ENCODE peak calls at places on chromosomes 2 and 18, in ten cellular contexts. D is OCI-LY7, X is psoas muscle, P is epithelial cell of proximal tubule, R is upper lobe of right lung, B is tibial nerve, S is GM23338, T is mesothelial cell of epicardium, U is pancreas, L is neural crest cell. W is an unnamed sample.

GRCh38 chr2:29304399-29304798 is 189.2 kb downstream of the CLIP4 start:
- DNase-seq in D (no peak), X (no peak), P (peak), R (no peak), B (no peak), S (no peak), T (no peak), U (no peak), L (no peak), W (no peak)

GRCh38 chr2:190534310-190535118 is at the start of gene NEMP2:
- DNase-seq in D (peak), X (peak), P (no peak), R (peak), B (peak), S (peak), T (peak), U (peak), L (peak), W (peak)

GRCh38 chr2:231397011-231397927 is 1.8 kb downstream of the B3GNT7 start:
- DNase-seq in D (no peak), X (no peak), P (no peak), R (no peak), B (no peak), S (no peak), T (no peak), U (peak), L (no peak), W (no peak)

GRCh38 chr2:21175895-21176646 is 52.3 kb downstream of the TDRD15 start:
- DNase-seq in D (peak), X (no peak), P (no peak), R (no peak), B (no peak), S (peak), T (no peak), U (no peak), L (no peak), W (no peak)

GRCh38 chr18:24763765-24764548 is 303.5 kb downstream of the HRH4 start:
- DNase-seq in D (no peak), X (no peak), P (no peak), R (no peak), B (peak), S (no peak), T (no peak), U (no peak), L (no peak), W (no peak)

GRCh38 chr2:199348871-199349270 is 108.9 kb downstream of the SATB2 start:
- DNase-seq in D (no peak), X (no peak), P (no peak), R (no peak), B (no peak), S (no peak), T (no peak), U (no peak), L (no peak), W (no peak)

GRCh38 chr2:62627667-62628066 is 77.8 kb upstream of the EHBP1 start:
- DNase-seq in D (no peak), X (no peak), P (no peak), R (no peak), B (no peak), S (peak), T (no peak), U (no peak), L (no peak), W (no peak)

GRCh38 chr2:55459741-55460274 is 40.2 kb upstream of the CCDC88A start:
- DNase-seq in D (no peak), X (no peak), P (no peak), R (no peak), B (no peak), S (no peak), T (no peak), U (no peak), L (no peak), W (no peak)

GRCh38 chr2:64482765-64483504 is 29.0 kb downstream of the LGALSL start:
- DNase-seq in D (no peak), X (no peak), P (no peak), R (no peak), B (no peak), S (no peak), T (no peak), U (no peak), L (no peak), W (no peak)

GRCh38 chr18:58183226-58183625 is 139.2 kb downstream of the NEDD4L start:
- DNase-seq in D (no peak), X (no peak), P (no peak), R (peak), B (no peak), S (no peak), T (no peak), U (no peak), L (no peak), W (no peak)

GRCh38 chr2:36857713-36858112 is 108.6 kb downstream of the STRN start:
- DNase-seq in D (no peak), X (no peak), P (no peak), R (no peak), B (no peak), S (no peak), T (no peak), U (no peak), L (no peak), W (no peak)

GRCh38 chr2:16375351-16375750 is 290.3 kb downstream of the CYRIA start:
- DNase-seq in D (no peak), X (no peak), P (no peak), R (no peak), B (no peak), S (no peak), T (no peak), U (no peak), L (no peak), W (no peak)

GRCh38 chr2:949894-950626 is 589 bp upstream of the SNTG2 start:
- DNase-seq in D (no peak), X (no peak), P (no peak), R (no peak), B (peak), S (peak), T (no peak), U (peak), L (no peak), W (no peak)

GRCh38 chr18:1653873-1654272 is 749.2 kb downstream of the ADCYAP1 start:
- DNase-seq in D (no peak), X (no peak), P (no peak), R (no peak), B (no peak), S (no peak), T (no peak), U (no peak), L (no peak), W (no peak)

GRCh38 chr2:179854891-179855290 is 6.5 kb downstream of the ZNF385B start:
- DNase-seq in D (no peak), X (no peak), P (no peak), R (no peak), B (no peak), S (no peak), T (no peak), U (no peak), L (no peak), W (no peak)

GRCh38 chr2:143608758-143609157 is 479.5 kb downstream of the ARHGAP15 start:
- DNase-seq in D (no peak), X (no peak), P (no peak), R (no peak), B (no peak), S (no peak), T (no peak), U (no peak), L (no peak), W (no peak)

GRCh38 chr2:149572102-149572953 is 15.2 kb downstream of the MMADHC start:
- DNase-seq in D (no peak), X (no peak), P (no peak), R (no peak), B (no peak), S (no peak), T (no peak), U (no peak), L (no peak), W (no peak)

GRCh38 chr2:191691016-191691725 is 13.2 kb downstream of the NABP1 start:
- DNase-seq in D (peak), X (no peak), P (peak), R (no peak), B (peak), S (peak), T (no peak), U (no peak), L (peak), W (peak)

GRCh38 chr18:58505181-58505580 is 123.7 kb downstream of the ALPK2 start:
- DNase-seq in D (peak), X (no peak), P (no peak), R (no peak), B (no peak), S (no peak), T (no peak), U (no peak), L (no peak), W (peak)

GRCh38 chr2:96881349-96882195 is 11.7 kb upstream of the SEMA4C start:
- DNase-seq in D (no peak), X (no peak), P (no peak), R (no peak), B (no peak), S (peak), T (no peak), U (no peak), L (no peak), W (no peak)

GRCh38 chr2:150880986-150881385 is 380.7 kb downstream of the RBM43 start:
- DNase-seq in D (no peak), X (no peak), P (no peak), R (no peak), B (no peak), S (no peak), T (no peak), U (no peak), L (no peak), W (no peak)

GRCh38 chr18:29226201-29226600 is 1049.3 kb upstream of the CDH2 start:
- DNase-seq in D (no peak), X (no peak), P (no peak), R (no peak), B (no peak), S (no peak), T (no peak), U (no peak), L (no peak), W (no peak)

GRCh38 chr2:205802069-205802468 is 119.8 kb downstream of the NRP2 start:
- DNase-seq in D (no peak), X (no peak), P (no peak), R (no peak), B (no peak), S (no peak), T (no peak), U (no peak), L (no peak), W (no peak)

GRCh38 chr18:37393945-37394609 is 171.5 kb downstream of the CELF4 start:
- DNase-seq in D (no peak), X (peak), P (no peak), R (peak), B (peak), S (peak), T (peak), U (peak), L (peak), W (peak)

GRCh38 chr2:127525692-127526141 is 572 bp downstream of the IWS1 start:
- DNase-seq in D (peak), X (no peak), P (peak), R (no peak), B (peak), S (peak), T (no peak), U (no peak), L (no peak), W (no peak)

GRCh38 chr2:79432731-79433146 is 80.1 kb upstream of the CTNNA2 start:
- DNase-seq in D (no peak), X (no peak), P (no peak), R (no peak), B (no peak), S (peak), T (no peak), U (no peak), L (no peak), W (no peak)
- TF ChIP-seq CTCF in D (no peak), X (no peak), P (no peak), R (no peak), B (no peak), S (no peak), T (no peak), U (no peak), L (no peak), W (no peak)

DNA sequence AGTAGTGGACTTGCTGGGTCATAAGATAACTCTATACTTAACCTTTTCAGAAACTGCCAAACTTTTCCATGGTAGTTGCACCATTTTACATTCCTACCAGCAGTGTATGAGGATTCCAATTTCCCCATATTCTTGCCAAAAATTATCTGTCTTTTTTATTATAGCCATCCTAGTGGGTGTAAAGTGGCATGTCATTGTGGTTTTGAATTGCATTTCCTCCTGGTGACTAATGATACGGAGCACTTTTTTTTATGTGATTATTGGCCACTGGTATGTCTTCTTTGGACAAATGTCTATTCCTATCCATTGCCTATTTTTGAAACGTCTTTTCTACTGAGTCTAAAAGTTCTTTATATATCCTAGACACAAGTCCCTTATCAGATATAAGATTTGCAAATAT is 44.3 kb downstream of the CACNB4 start:
- DNase-seq in D (no peak), X (no peak), P (no peak), R (no peak), B (no peak), S (no peak), T (no peak), U (no peak), L (no peak), W (no peak)
- TF ChIP-seq CTCF in D (no peak), X (no peak), P (no peak), R (no peak), B (no peak), S (no peak), T (no peak), U (no peak), L (no peak), W (no peak)

DNA sequence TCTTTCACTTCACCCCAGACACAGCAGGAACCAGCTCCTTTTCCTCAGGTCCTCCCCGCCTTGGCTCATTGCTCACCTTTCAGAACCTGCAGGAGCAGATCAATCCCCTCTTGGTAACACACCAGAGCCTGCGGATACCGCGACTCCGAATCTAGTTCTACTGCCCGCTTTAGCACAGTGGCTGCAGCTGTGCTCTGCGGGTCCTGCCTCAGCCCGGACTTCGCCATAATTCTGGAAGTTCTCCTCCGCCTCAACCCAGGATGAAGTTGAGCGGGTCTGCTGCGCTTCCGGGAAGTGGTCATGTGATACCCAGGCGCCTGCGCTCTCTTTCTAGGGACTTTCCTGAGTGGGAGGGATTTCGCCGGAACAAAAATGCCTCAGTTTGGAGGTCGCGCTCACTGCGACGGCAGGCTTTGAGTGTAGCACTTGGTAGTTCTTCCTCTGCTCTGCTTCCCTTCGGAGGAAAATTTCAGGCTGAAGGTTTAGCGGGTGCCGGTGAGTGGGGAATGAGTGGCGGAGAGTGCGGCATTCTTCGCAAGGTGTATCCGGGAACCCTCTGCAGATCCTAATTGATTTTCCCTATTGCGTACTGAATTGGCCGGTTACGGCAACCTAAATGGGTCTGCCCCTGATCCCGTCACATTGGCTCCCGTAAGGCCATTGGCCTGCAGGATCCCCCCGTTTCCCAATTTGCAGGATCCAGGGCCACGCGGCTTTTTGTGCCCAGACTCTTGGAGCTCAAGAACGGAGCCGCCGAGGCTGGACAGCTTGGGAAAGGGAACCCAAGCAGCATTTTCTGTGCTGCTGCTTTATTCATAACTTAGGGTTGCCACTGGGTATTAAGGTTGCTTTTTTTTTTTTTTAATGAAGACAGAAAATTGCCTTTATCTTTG is at the start of the genes MITD1 and MRPL30:
- DNase-seq in D (peak), X (peak), P (peak), R (peak), B (peak), S (peak), T (peak), U (peak), L (peak), W (peak)
- TF ChIP-seq CTCF in D (no peak), X (no peak), P (no peak), R (no peak), B (peak), S (no peak), T (no peak), U (no peak), L (no peak), W (no peak)

GRCh38 chr18:62799977-62800376 is 84.6 kb downstream of the PHLPP1 start:
- DNase-seq in D (no peak), X (no peak), P (no peak), R (no peak), B (no peak), S (no peak), T (no peak), U (no peak), L (no peak), W (no peak)

GRCh38 chr18:62797329-62797728 is 82.0 kb downstream of the PHLPP1 start:
- DNase-seq in D (no peak), X (no peak), P (no peak), R (no peak), B (no peak), S (no peak), T (no peak), U (no peak), L (no peak), W (no peak)

GRCh38 chr18:62808116-62808515 is 92.8 kb downstream of the PHLPP1 start:
- DNase-seq in D (no peak), X (no peak), P (no peak), R (no peak), B (no peak), S (no peak), T (no peak), U (no peak), L (no peak), W (no peak)

GRCh38 chr18:62807406-62807805 is 92.1 kb downstream of the PHLPP1 start:
- DNase-seq in D (no peak), X (no peak), P (no peak), R (no peak), B (no peak), S (no peak), T (no peak), U (no peak), L (no peak), W (no peak)

GRCh38 chr18:62802523-62802922 is 87.2 kb downstream of the PHLPP1 start:
- DNase-seq in D (peak), X (no peak), P (no peak), R (no peak), B (no peak), S (no peak), T (no peak), U (no peak), L (no peak), W (no peak)
- TF ChIP-seq CTCF in D (peak), X (no peak), P (peak), R (no peak), B (no peak), S (peak), T (no peak), U (no peak), L (no peak), W (peak)

GRCh38 chr2:26615336-26616031 is 25.7 kb downstream of the CIB4 start:
- DNase-seq in D (no peak), X (no peak), P (no peak), R (peak), B (no peak), S (peak), T (peak), U (no peak), L (no peak), W (no peak)
- TF ChIP-seq CTCF in D (no peak), X (no peak), P (peak), R (no peak), B (no peak), S (peak), T (no peak), U (no peak), L (no peak), W (no peak)

DNA sequence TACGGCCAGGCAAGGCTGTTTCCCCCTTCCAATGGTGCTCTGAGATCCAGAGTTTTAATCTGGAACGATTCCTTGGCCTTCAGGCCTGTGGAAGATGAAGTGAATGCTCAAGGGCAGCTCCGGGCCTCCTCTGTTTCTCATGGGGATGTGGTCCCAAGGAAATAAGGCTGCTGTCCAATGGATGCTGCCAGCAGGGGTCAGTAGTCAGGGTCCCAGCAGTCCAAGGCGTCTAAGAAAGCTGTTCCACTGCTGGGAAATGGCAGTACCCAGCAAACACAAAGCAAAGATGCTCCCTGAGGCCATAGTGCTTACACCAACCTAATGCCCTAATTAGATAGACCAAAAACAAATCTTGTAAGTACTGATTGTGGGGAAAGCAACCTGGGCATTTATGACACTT is 12.5 kb downstream of the NMS start:
- DNase-seq in D (peak), X (no peak), P (no peak), R (no peak), B (no peak), S (peak), T (no peak), U (no peak), L (no peak), W (no peak)
- TF ChIP-seq CTCF in D (peak), X (no peak), P (peak), R (peak), B (no peak), S (peak), T (no peak), U (no peak), L (no peak), W (peak)

GRCh38 chr2:202172439-202173191 is 65.8 kb downstream of the SUMO1 start:
- DNase-seq in D (no peak), X (no peak), P (no peak), R (no peak), B (no peak), S (no peak), T (no peak), U (no peak), L (no peak), W (peak)
- TF ChIP-seq CTCF in D (no peak), X (no peak), P (no peak), R (no peak), B (no peak), S (no peak), T (no peak), U (no peak), L (no peak), W (no peak)